ENCODE peak calls at places on chromosomes 12 and 14, in seven cellular contexts. One of them, this sample, is unnamed. For H3K9me3 and H3K4me1, the result is how much of the 10 kb centered on the place peaks cover.

GRCh38 chr12:115611477-115611876 is 666.0 kb downstream of the MED13L start:
- ATAC-seq in pancreas: no peak
- ATAC-seq in CD8-positive, alpha-beta T cell: no peak
- ATAC-seq in lower lobe of right lung: no peak
- ATAC-seq in aorta: no peak
- ATAC-seq in psoas muscle: peak
- ATAC-seq in PC-3: no peak
- ATAC-seq in this sample: no peak

GRCh38 chr12:64551676-64552075 is 58.6 kb upstream of the RASSF3 start:
- ATAC-seq in pancreas: no peak
- ATAC-seq in CD8-positive, alpha-beta T cell: no peak
- ATAC-seq in lower lobe of right lung: no peak
- ATAC-seq in aorta: peak
- ATAC-seq in psoas muscle: no peak
- ATAC-seq in PC-3: no peak
- ATAC-seq in this sample: peak

GRCh38 chr12:6775775-6776174 is 3.5 kb downstream of the LAG3 start:
- ATAC-seq in pancreas: no peak
- ATAC-seq in CD8-positive, alpha-beta T cell: no peak
- ATAC-seq in lower lobe of right lung: no peak
- ATAC-seq in aorta: no peak
- ATAC-seq in psoas muscle: no peak
- ATAC-seq in PC-3: peak
- ATAC-seq in this sample: no peak

GRCh38 chr12:47939009-47939601 is 24.3 kb upstream of the TMEM106C start:
- ATAC-seq in pancreas: no peak
- ATAC-seq in CD8-positive, alpha-beta T cell: no peak
- ATAC-seq in lower lobe of right lung: no peak
- ATAC-seq in aorta: no peak
- ATAC-seq in psoas muscle: no peak
- ATAC-seq in PC-3: no peak
- ATAC-seq in this sample: no peak

GRCh38 chr14:32010561-32011188 is 66.4 kb upstream of the ARHGAP5 start:
- ATAC-seq in pancreas: no peak
- ATAC-seq in CD8-positive, alpha-beta T cell: no peak
- ATAC-seq in lower lobe of right lung: no peak
- ATAC-seq in aorta: no peak
- ATAC-seq in psoas muscle: no peak
- ATAC-seq in PC-3: peak
- ATAC-seq in this sample: no peak

GRCh38 chr12:101763246-101763931 is 24.1 kb upstream of the SYCP3 start:
- ATAC-seq in pancreas: peak
- ATAC-seq in CD8-positive, alpha-beta T cell: no peak
- ATAC-seq in lower lobe of right lung: peak
- ATAC-seq in aorta: peak
- ATAC-seq in psoas muscle: no peak
- ATAC-seq in PC-3: no peak
- ATAC-seq in this sample: peak

GRCh38 chr14:64990939-64991338 is 4.2 kb downstream of the FNTB start:
- ATAC-seq in pancreas: no peak
- ATAC-seq in CD8-positive, alpha-beta T cell: no peak
- ATAC-seq in lower lobe of right lung: no peak
- ATAC-seq in aorta: no peak
- ATAC-seq in psoas muscle: no peak
- ATAC-seq in PC-3: no peak
- ATAC-seq in this sample: no peak

GRCh38 chr14:103123128-103123633 is at the start of gene TNFAIP2:
- ATAC-seq in pancreas: peak
- ATAC-seq in CD8-positive, alpha-beta T cell: no peak
- ATAC-seq in lower lobe of right lung: peak
- ATAC-seq in aorta: peak
- ATAC-seq in psoas muscle: peak
- ATAC-seq in PC-3: peak
- ATAC-seq in this sample: peak

GRCh38 chr14:90780519-90780918 is 35.7 kb downstream of the TTC7B start:
- ATAC-seq in pancreas: no peak
- ATAC-seq in CD8-positive, alpha-beta T cell: no peak
- ATAC-seq in lower lobe of right lung: no peak
- ATAC-seq in aorta: no peak
- ATAC-seq in psoas muscle: no peak
- ATAC-seq in PC-3: no peak
- ATAC-seq in this sample: no peak

GRCh38 chr14:105899071-105899641 is 372.8 kb downstream of the TMEM121 start:
- ATAC-seq in pancreas: no peak
- ATAC-seq in CD8-positive, alpha-beta T cell: no peak
- ATAC-seq in lower lobe of right lung: no peak
- ATAC-seq in aorta: no peak
- ATAC-seq in psoas muscle: no peak
- ATAC-seq in PC-3: no peak
- ATAC-seq in this sample: no peak

GRCh38 chr14:21352587-21352986 is 31.2 kb downstream of the SUPT16H start:
- ATAC-seq in pancreas: peak
- ATAC-seq in CD8-positive, alpha-beta T cell: no peak
- ATAC-seq in lower lobe of right lung: peak
- ATAC-seq in aorta: no peak
- ATAC-seq in psoas muscle: no peak
- ATAC-seq in PC-3: no peak
- ATAC-seq in this sample: no peak

GRCh38 chr12:12890815-12891645 is at the start of gene GPRC5A:
- ATAC-seq in pancreas: peak
- ATAC-seq in CD8-positive, alpha-beta T cell: peak
- ATAC-seq in lower lobe of right lung: peak
- ATAC-seq in aorta: peak
- ATAC-seq in psoas muscle: peak
- ATAC-seq in PC-3: peak
- ATAC-seq in this sample: peak

GRCh38 chr12:115354007-115354452 is 670.1 kb upstream of the TBX3 start:
- ATAC-seq in pancreas: peak
- ATAC-seq in CD8-positive, alpha-beta T cell: no peak
- ATAC-seq in lower lobe of right lung: peak
- ATAC-seq in aorta: peak
- ATAC-seq in psoas muscle: peak
- ATAC-seq in PC-3: peak
- ATAC-seq in this sample: peak

GRCh38 chr12:124847113-124847512 is 16.6 kb downstream of the SCARB1 start:
- ATAC-seq in pancreas: peak
- ATAC-seq in CD8-positive, alpha-beta T cell: no peak
- ATAC-seq in lower lobe of right lung: no peak
- ATAC-seq in aorta: peak
- ATAC-seq in psoas muscle: peak
- ATAC-seq in PC-3: no peak
- ATAC-seq in this sample: no peak

GRCh38 chr12:122887817-122888212 is 8.1 kb downstream of the VPS37B start:
- ATAC-seq in pancreas: peak
- ATAC-seq in CD8-positive, alpha-beta T cell: no peak
- ATAC-seq in lower lobe of right lung: no peak
- ATAC-seq in aorta: no peak
- ATAC-seq in psoas muscle: no peak
- ATAC-seq in PC-3: peak
- ATAC-seq in this sample: no peak

GRCh38 chr12:83186437-83186836 is 499.7 kb downstream of the TMTC2 start:
- ATAC-seq in pancreas: peak
- ATAC-seq in CD8-positive, alpha-beta T cell: no peak
- ATAC-seq in lower lobe of right lung: no peak
- ATAC-seq in aorta: no peak
- ATAC-seq in psoas muscle: no peak
- ATAC-seq in PC-3: no peak
- ATAC-seq in this sample: no peak

GRCh38 chr14:40240456-40240855 is 808.2 kb upstream of the FBXO33 start:
- ATAC-seq in pancreas: no peak
- ATAC-seq in CD8-positive, alpha-beta T cell: no peak
- ATAC-seq in lower lobe of right lung: no peak
- ATAC-seq in aorta: no peak
- ATAC-seq in psoas muscle: no peak
- ATAC-seq in PC-3: peak
- ATAC-seq in this sample: no peak

GRCh38 chr12:34357791-34358190 is 335.5 kb downstream of the ALG10 start:
- ATAC-seq in pancreas: no peak
- ATAC-seq in CD8-positive, alpha-beta T cell: no peak
- ATAC-seq in lower lobe of right lung: no peak
- ATAC-seq in aorta: no peak
- ATAC-seq in psoas muscle: no peak
- ATAC-seq in PC-3: no peak
- ATAC-seq in this sample: no peak
- H3K9me3 ChIP-seq in pancreas: under half
- H3K9me3 ChIP-seq in CD8-positive, alpha-beta T cell: under half
- H3K9me3 ChIP-seq in lower lobe of right lung: under half
- H3K9me3 ChIP-seq in aorta: under half
- H3K9me3 ChIP-seq in psoas muscle: under half
- H3K9me3 ChIP-seq in PC-3: under half
- H3K9me3 ChIP-seq in this sample: under half

DNA sequence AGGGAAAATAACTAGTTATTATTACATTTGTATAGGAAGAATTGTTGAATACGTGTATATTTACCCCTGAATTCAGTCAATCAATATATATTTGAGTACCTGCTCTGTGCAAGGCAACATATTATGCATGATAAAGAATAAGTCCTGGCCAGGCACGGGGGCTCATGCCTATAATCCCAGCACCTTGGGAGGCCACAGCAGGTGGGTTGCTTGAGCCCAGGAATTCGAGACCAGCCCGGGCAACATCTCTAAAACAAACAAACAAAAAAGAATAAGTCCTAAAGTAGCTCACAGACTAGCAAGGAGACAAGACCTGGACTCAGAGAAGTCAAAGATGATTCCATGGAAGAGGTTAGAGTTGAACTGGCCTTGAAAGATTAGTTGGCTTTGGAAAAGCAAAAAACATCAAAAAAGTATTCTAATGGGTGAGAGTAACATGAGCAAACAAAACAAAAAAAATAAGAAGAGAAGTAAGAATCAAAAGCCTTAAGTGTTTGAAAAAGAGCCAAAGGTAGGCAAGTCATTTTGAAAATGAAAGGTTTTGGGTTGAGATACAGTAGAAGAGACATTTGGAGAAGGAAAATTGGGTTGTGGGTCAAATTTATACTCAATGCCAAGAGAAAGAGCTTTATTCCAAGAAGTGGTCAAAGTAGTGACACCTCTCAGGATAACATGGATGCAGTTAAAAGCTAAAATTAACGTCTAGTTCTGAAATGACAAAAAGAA is 115.1 kb upstream of the BCAT1 start:
- ATAC-seq in pancreas: no peak
- ATAC-seq in CD8-positive, alpha-beta T cell: no peak
- ATAC-seq in lower lobe of right lung: no peak
- ATAC-seq in aorta: no peak
- ATAC-seq in psoas muscle: no peak
- ATAC-seq in PC-3: no peak
- ATAC-seq in this sample: no peak
- H3K4me1 ChIP-seq in pancreas: under half
- H3K4me1 ChIP-seq in CD8-positive, alpha-beta T cell: under half
- H3K4me1 ChIP-seq in lower lobe of right lung: under half
- H3K4me1 ChIP-seq in aorta: under half
- H3K4me1 ChIP-seq in psoas muscle: under half
- H3K4me1 ChIP-seq in PC-3: under half
- H3K4me1 ChIP-seq in this sample: under half

DNA sequence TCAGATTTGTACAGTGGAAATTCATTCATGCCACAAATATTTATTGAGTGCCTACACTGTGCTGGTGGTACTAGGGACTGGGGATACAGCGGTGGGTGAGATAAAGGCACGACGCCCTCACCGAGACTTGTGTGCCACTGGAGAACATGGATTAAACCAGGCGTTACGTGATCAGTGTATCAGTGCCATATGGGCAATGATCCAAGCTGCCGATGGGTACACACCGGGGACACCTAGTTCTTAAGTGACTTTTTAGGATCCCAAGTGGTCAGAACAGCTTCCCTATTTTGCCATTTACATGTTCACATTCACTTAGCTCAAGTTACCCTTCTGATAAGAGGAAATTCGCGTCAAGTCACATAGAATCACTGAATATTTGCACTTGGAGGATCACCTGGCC is 236.7 kb downstream of the CACNA1C start:
- ATAC-seq in pancreas: no peak
- ATAC-seq in CD8-positive, alpha-beta T cell: no peak
- ATAC-seq in lower lobe of right lung: no peak
- ATAC-seq in aorta: no peak
- ATAC-seq in psoas muscle: no peak
- ATAC-seq in PC-3: no peak
- ATAC-seq in this sample: no peak
- H3K27ac ChIP-seq in pancreas: no peak
- H3K27ac ChIP-seq in CD8-positive, alpha-beta T cell: no peak
- H3K27ac ChIP-seq in lower lobe of right lung: no peak
- H3K27ac ChIP-seq in aorta: no peak
- H3K27ac ChIP-seq in psoas muscle: no peak
- H3K27ac ChIP-seq in PC-3: no peak
- H3K27ac ChIP-seq in this sample: peak

DNA sequence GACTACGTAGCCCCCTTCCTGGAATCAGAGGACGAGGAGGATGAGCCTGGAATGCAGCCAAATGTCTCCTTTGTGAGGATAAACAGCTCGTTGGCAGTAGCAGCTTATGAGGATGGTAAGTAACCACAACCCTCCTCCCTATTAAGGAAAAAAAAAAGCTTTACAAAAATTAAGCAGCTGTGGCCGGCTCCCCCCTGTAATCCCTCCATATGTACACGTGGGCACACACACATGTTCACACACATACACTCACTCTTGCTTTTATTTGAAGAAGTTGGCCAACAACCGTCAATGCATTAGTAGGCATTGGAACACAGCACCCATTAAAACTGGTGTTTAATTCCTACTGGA is 54.0 kb downstream of the FBXW8 start:
- ATAC-seq in pancreas: no peak
- ATAC-seq in CD8-positive, alpha-beta T cell: no peak
- ATAC-seq in lower lobe of right lung: no peak
- ATAC-seq in aorta: no peak
- ATAC-seq in psoas muscle: no peak
- ATAC-seq in PC-3: no peak
- ATAC-seq in this sample: no peak
- H3K9me3 ChIP-seq in pancreas: under half
- H3K9me3 ChIP-seq in CD8-positive, alpha-beta T cell: under half
- H3K9me3 ChIP-seq in lower lobe of right lung: under half
- H3K9me3 ChIP-seq in aorta: under half
- H3K9me3 ChIP-seq in psoas muscle: under half
- H3K9me3 ChIP-seq in PC-3: under half
- H3K9me3 ChIP-seq in this sample: under half

GRCh38 chr12:30695327-30696102 is at the start of gene IPO8:
- ATAC-seq in pancreas: peak
- ATAC-seq in CD8-positive, alpha-beta T cell: peak
- ATAC-seq in lower lobe of right lung: peak
- ATAC-seq in aorta: peak
- ATAC-seq in psoas muscle: peak
- ATAC-seq in PC-3: peak
- ATAC-seq in this sample: peak
- H3K4me1 ChIP-seq in pancreas: under half
- H3K4me1 ChIP-seq in CD8-positive, alpha-beta T cell: under half
- H3K4me1 ChIP-seq in lower lobe of right lung: under half
- H3K4me1 ChIP-seq in aorta: under half
- H3K4me1 ChIP-seq in psoas muscle: under half
- H3K4me1 ChIP-seq in PC-3: under half
- H3K4me1 ChIP-seq in this sample: under half

This sample was measured in gastroesophageal sphincter.